ENCODE peak calls at places on chromosomes 7 and 10, in eight cellular contexts. F is WTC11, W is testis, D is cardiac muscle cell, N is hepatocyte, K is CD14-positive monocyte, Z is body of pancreas, C is BJ. L is an unnamed sample.

GRCh38 chr7:22784346-22784745 is 38.3 kb downstream of the TOMM7 start:
- DNase-seq in F (no peak), C (no peak), K (no peak), Z (no peak), N (no peak), W (no peak), D (peak), L (no peak)

GRCh38 chr7:99036531-99037175 is 107.3 kb downstream of the SMURF1 start:
- DNase-seq in D (peak), W (peak), F (peak), C (no peak), K (no peak), Z (no peak), N (peak), L (peak)

GRCh38 chr10:96570983-96571964 is 15.5 kb downstream of the TM9SF3 start:
- DNase-seq in D (no peak), Z (no peak), W (no peak), C (no peak), K (no peak), F (no peak), N (no peak), L (no peak)

GRCh38 chr7:123211545-123211944 is 11.8 kb upstream of the SLC13A1 start:
- DNase-seq in K (no peak), C (no peak), N (no peak), W (no peak), Z (no peak), D (no peak), F (no peak), L (no peak)

GRCh38 chr10:29326299-29326698 is 37.4 kb downstream of the LYZL1 start:
- DNase-seq in K (no peak), Z (no peak), F (no peak), C (no peak), D (no peak), N (no peak), W (no peak), L (no peak)

GRCh38 chr10:3525832-3526449 is 259.1 kb downstream of the KLF6 start:
- DNase-seq in K (no peak), Z (no peak), D (peak), C (peak), N (peak), W (no peak), F (no peak), L (no peak)

GRCh38 chr7:145497911-145498525 is 618.6 kb upstream of the CNTNAP2 start:
- DNase-seq in Z (no peak), C (no peak), F (no peak), D (no peak), K (no peak), W (no peak), N (no peak), L (no peak)

GRCh38 chr10:93160829-93161228 is 87.1 kb downstream of the CYP26A1 start:
- DNase-seq in N (no peak), W (no peak), Z (peak), D (peak), C (peak), K (peak), F (no peak), L (no peak)

GRCh38 chr7:49563693-49564378 is 209.6 kb upstream of the VWC2 start:
- DNase-seq in K (no peak), F (no peak), Z (no peak), C (no peak), N (no peak), W (no peak), D (no peak), L (peak)

GRCh38 chr7:33836797-33837355 is 68.5 kb upstream of the BMPER start:
- DNase-seq in C (no peak), W (peak), D (no peak), N (no peak), K (no peak), F (peak), Z (no peak), L (no peak)

GRCh38 chr10:42637142-42637541 is 1.2 kb downstream of the ZNF33B start:
- DNase-seq in W (no peak), Z (no peak), K (no peak), D (no peak), C (no peak), F (no peak), N (no peak), L (no peak)

GRCh38 chr7:18103436-18104218 is 76.0 kb upstream of the PRPS1L1 start:
- DNase-seq in F (no peak), N (no peak), K (no peak), W (no peak), C (no peak), D (no peak), Z (no peak), L (no peak)

GRCh38 chr10:91955114-91955513 is 31.5 kb downstream of the BTAF1 start:
- DNase-seq in K (no peak), W (no peak), D (no peak), Z (no peak), F (no peak), C (no peak), N (no peak), L (no peak)

GRCh38 chr7:99808766-99809165 is 19.0 kb upstream of the CYP3A43 start:
- DNase-seq in D (no peak), Z (no peak), N (no peak), C (no peak), K (no peak), F (no peak), W (no peak), L (no peak)

GRCh38 chr10:78892383-78893191 is 176.2 kb upstream of the ZMIZ1 start:
- DNase-seq in N (no peak), D (peak), Z (no peak), F (no peak), C (no peak), K (no peak), W (no peak), L (no peak)

GRCh38 chr7:118053353-118053752 is 130.6 kb upstream of the LSM8 start:
- DNase-seq in D (no peak), F (no peak), C (no peak), W (no peak), K (no peak), Z (no peak), N (no peak), L (no peak)

GRCh38 chr10:60454336-60454735 is 64.7 kb upstream of the ANK3 start:
- DNase-seq in C (no peak), W (no peak), K (no peak), F (no peak), D (no peak), Z (no peak), N (no peak), L (no peak)

GRCh38 chr10:60453031-60453430 is 63.4 kb upstream of the ANK3 start:
- DNase-seq in D (no peak), W (no peak), N (no peak), F (no peak), Z (no peak), K (no peak), C (no peak), L (no peak)

GRCh38 chr10:60460058-60460457 is 70.4 kb upstream of the ANK3 start:
- DNase-seq in D (no peak), K (no peak), W (no peak), F (no peak), N (no peak), Z (no peak), C (no peak), L (no peak)

GRCh38 chr10:60461688-60462087 is 72.0 kb upstream of the ANK3 start:
- DNase-seq in Z (no peak), C (no peak), D (no peak), W (no peak), F (no peak), K (peak), N (no peak), L (no peak)

GRCh38 chr10:60456053-60456452 is 66.4 kb upstream of the ANK3 start:
- DNase-seq in F (peak), D (no peak), N (no peak), K (no peak), C (no peak), Z (no peak), W (no peak), L (no peak)
- TF ChIP-seq CTCF in F (peak), D (peak), N (no peak), K (no peak), C (peak), Z (no peak), W (no peak), L (no peak)

GRCh38 chr7:2431260-2431867 is 28.0 kb downstream of the CHST12 start:
- DNase-seq in N (no peak), K (no peak), C (no peak), F (peak), Z (no peak), W (no peak), D (peak), L (no peak)
- TF ChIP-seq CTCF in N (no peak), K (peak), C (peak), F (peak), Z (peak), W (no peak), D (peak), L (peak)

DNA sequence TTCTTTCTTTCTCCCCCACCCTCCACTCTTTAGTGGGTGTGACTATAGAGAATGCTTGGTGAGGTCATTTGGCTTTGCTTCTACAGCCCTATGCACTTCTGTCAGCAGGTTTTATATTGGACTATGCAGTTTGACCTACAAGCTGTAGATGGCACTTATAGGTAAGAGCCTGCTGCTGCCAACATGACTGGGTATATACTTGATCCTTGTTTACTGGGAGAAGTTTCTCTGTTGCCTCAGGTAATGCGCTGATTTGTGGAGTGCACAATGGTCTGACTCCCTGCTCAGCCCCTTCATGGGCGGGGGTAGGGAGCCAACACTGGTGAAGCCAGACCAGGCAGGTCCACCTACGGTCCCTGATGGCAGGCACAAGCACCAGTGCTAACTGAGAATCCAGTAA is 33.7 kb upstream of the C7orf33 start:
- DNase-seq in F (no peak), C (no peak), D (no peak), W (no peak), N (no peak), Z (no peak), K (no peak), L (no peak)
- TF ChIP-seq CTCF in F (no peak), C (no peak), D (no peak), W (no peak), N (no peak), Z (no peak), K (no peak), L (no peak)

GRCh38 chr10:44990302-44990655 is 10.4 kb upstream of the ZNF22 start:
- DNase-seq in Z (no peak), F (peak), N (no peak), C (no peak), D (no peak), K (no peak), W (peak), L (peak)
- TF ChIP-seq CTCF in Z (peak), F (no peak), N (peak), C (peak), D (peak), K (no peak), W (no peak), L (no peak)

DNA sequence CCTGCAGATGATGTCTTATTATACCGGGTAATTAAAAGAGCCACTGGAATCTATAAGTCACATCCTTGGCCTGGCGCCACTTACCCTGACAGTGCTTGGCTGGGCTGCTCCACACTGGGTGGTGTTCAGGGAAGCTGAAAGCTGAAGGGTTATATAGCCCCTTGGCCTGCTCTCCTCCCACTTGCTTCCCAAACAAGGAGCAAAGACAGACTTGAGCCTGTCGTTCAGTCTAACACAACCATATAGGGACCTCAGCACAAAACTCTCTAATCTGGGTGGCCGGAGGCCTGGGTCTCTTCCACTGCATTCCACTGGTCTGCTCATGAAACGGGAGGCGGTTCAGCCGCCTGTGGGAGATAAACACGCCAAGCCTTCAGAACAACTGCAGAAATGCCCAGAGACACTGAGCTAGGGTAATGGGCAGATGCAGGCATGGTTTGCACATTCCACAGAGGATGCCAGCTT is at the start of gene ACTA2:
- DNase-seq in W (peak), K (no peak), D (peak), N (peak), C (no peak), Z (no peak), F (no peak), L (no peak)
- TF ChIP-seq CTCF in W (no peak), K (no peak), D (no peak), N (no peak), C (no peak), Z (no peak), F (no peak), L (no peak)

GRCh38 chr10:120593693-120594092 is 136.7 kb downstream of the PLPP4 start:
- DNase-seq in K (no peak), C (no peak), Z (no peak), W (no peak), D (no peak), N (no peak), F (no peak), L (no peak)
- TF ChIP-seq CTCF in K (no peak), C (no peak), Z (no peak), W (no peak), D (no peak), N (no peak), F (no peak), L (no peak)

DNA sequence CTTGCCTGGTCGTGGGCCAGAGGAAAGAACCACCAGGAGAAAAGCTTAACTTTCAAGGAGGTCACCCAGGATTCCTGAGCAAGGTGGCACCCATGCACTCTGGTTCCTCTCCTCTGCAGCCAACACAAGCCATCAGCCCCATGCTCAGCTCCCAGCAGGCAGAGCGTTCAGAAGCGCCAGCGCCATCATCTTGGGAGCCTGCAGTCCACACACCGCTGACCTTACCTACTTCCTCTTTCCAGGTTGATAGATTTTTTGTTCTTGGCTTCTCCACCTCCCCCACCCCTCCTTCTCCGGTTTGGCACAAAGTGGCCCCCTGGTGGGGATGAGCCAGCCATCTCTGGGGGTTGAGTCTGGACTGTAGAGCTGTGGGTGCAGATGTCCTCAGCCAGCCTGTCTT is 1.7 kb upstream of the WDR86 start:
- DNase-seq in K (no peak), Z (no peak), N (no peak), C (no peak), W (no peak), D (no peak), F (no peak), L (no peak)
- TF ChIP-seq CTCF in K (no peak), Z (no peak), N (no peak), C (no peak), W (no peak), D (no peak), F (no peak), L (no peak)

GRCh38 chr7:4841836-4842235 is 20.0 kb downstream of the PAPOLB start:
- DNase-seq in N (no peak), F (no peak), Z (no peak), C (no peak), W (no peak), K (no peak), D (no peak), L (no peak)

GRCh38 chr7:4849390-4849789 is 12.4 kb downstream of the PAPOLB start:
- DNase-seq in D (peak), C (peak), F (peak), W (peak), K (no peak), Z (no peak), N (peak), L (no peak)

GRCh38 chr7:4841007-4841784 is 20.6 kb downstream of the PAPOLB start:
- DNase-seq in W (no peak), F (no peak), N (no peak), K (no peak), D (no peak), C (no peak), Z (no peak), L (no peak)

GRCh38 chr7:4842302-4843064 is 19.3 kb downstream of the PAPOLB start:
- DNase-seq in C (no peak), D (peak), Z (peak), F (no peak), N (peak), W (no peak), K (no peak), L (no peak)

GRCh38 chr7:4845740-4846142 is 16.1 kb downstream of the PAPOLB start:
- DNase-seq in K (no peak), D (peak), C (no peak), N (peak), Z (no peak), W (peak), F (peak), L (peak)
- TF ChIP-seq CTCF in K (no peak), D (peak), C (peak), N (peak), Z (no peak), W (no peak), F (peak), L (peak)

DNA sequence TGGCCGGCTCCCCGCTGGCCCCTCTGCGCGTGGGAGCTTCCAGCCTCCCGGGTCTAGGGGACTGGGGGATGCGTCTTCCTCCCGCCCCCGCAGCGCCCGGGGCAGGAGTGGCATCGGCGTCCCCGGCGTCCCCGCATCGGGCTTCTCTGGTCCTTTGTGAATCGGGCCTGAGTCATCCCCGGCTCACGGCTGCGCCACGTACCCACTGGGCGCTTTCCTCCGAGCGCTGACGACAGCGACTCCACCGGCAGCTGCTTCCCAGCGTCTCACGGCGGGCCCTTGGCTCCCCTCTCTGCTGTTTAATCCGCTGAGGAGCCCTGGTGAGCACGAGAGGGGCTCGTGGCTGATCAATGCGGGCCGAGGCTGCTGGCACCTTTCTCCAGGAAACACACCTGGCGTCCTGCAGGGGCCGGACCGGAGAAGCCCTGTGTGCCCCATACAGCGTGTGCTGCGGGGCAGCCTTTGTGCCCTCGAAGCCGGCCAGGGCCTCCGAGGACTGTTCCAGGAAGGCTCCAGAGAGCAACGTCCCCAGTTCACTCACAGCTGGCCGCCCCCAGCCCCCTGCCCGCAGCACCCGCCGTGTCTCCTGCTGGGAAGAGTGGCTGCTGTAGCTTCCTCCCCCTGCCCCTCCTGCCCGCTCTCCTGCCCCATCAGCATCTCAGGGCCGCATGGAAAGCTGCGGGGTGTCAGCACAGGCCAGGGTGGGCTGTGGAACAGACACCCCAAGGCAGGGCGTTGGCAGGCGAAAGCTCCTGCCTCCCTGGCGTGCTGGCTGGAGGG is 95.5 kb upstream of the DIP2C start:
- DNase-seq in Z (peak), D (peak), C (no peak), F (peak), K (no peak), W (peak), N (peak), L (peak)
- TF ChIP-seq CTCF in Z (peak), D (peak), C (peak), F (no peak), K (no peak), W (no peak), N (peak), L (no peak)

GRCh38 chr7:135480966-135481599 is 28.8 kb downstream of the CNOT4 start:
- DNase-seq in N (no peak), F (no peak), Z (no peak), W (no peak), C (no peak), K (no peak), D (peak), L (no peak)

DNA sequence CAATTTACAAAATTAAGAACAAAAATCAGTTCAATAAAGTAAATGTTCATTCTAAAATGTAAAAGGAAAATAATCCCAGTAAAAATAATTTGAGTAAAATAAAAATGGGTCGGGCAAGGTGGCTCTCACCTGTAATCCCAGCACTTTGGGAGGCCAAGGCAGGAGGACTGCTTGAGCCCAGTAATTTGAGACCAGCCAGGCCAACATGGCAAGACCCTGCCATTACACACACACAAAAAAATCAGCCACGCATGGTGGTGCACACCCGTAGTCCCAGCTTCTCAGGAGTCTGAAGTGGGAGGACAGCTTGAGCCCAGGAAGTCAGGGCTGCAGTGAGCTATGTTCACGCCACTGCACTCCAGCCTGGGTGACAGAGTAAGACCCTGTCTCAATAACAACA is 34.4 kb downstream of the CNOT4 start:
- DNase-seq in N (no peak), F (no peak), W (no peak), D (no peak), Z (no peak), K (no peak), C (no peak), L (no peak)
- TF ChIP-seq CTCF in N (no peak), F (no peak), W (no peak), D (no peak), Z (no peak), K (no peak), C (no peak), L (no peak)